ENCODE peak calls at places on chromosomes 12 and 14, in four cellular contexts. K is K562, L is GM12878, J is H1. C is an unnamed sample.

GRCh38 chr14:61756135-61756534 is 6.1 kb upstream of the SNAPC1 start:
- DNase-seq in K (no peak), L (no peak), J (no peak), C (no peak)

GRCh38 chr12:96247567-96247962 is 53.4 kb downstream of the ELK3 start:
- DNase-seq in K (no peak), L (no peak), J (no peak), C (no peak)

GRCh38 chr12:30806989-30807694 is 52.4 kb upstream of the CAPRIN2 start:
- DNase-seq in K (peak; percentile 30), L (peak; percentile 21), J (peak; percentile 55), C (peak; percentile 54)

GRCh38 chr14:68937790-68938514 is 41.1 kb downstream of the ACTN1 start:
- DNase-seq in K (no peak), L (no peak), J (no peak), C (no peak)

GRCh38 chr14:68656452-68656851 is 136.4 kb downstream of the ZFP36L1 start:
- DNase-seq in K (no peak), L (no peak), J (peak; percentile 34), C (no peak)

GRCh38 chr12:8680533-8680932 is 17.3 kb upstream of the RIMKLB start:
- DNase-seq in K (no peak), L (no peak), J (no peak), C (no peak)

GRCh38 chr12:108896331-108896730 is 16.4 kb downstream of the DAO start:
- DNase-seq in K (no peak), L (no peak), J (no peak), C (no peak)

GRCh38 chr12:108629824-108630476 is 3.7 kb downstream of the SELPLG start:
- DNase-seq in K (peak; percentile 83), L (no peak), J (no peak), C (peak; percentile 21)

GRCh38 chr12:43891856-43892574 is 56.1 kb downstream of the TMEM117 start:
- DNase-seq in K (no peak), L (no peak), J (no peak), C (peak; percentile 5)

GRCh38 chr14:105456736-105457703 is 17.6 kb upstream of the CRIP2 start:
- DNase-seq in K (no peak), L (no peak), J (no peak), C (no peak)

GRCh38 chr14:105453847-105454246 is 20.8 kb upstream of the CRIP2 start:
- DNase-seq in K (no peak), L (no peak), J (no peak), C (no peak)

GRCh38 chr14:105455086-105455640 is 19.5 kb upstream of the CRIP2 start:
- DNase-seq in K (no peak), L (no peak), J (no peak), C (no peak)

GRCh38 chr14:105458010-105458409 is 16.6 kb upstream of the CRIP2 start:
- DNase-seq in K (no peak), L (no peak), J (no peak), C (no peak)

DNA sequence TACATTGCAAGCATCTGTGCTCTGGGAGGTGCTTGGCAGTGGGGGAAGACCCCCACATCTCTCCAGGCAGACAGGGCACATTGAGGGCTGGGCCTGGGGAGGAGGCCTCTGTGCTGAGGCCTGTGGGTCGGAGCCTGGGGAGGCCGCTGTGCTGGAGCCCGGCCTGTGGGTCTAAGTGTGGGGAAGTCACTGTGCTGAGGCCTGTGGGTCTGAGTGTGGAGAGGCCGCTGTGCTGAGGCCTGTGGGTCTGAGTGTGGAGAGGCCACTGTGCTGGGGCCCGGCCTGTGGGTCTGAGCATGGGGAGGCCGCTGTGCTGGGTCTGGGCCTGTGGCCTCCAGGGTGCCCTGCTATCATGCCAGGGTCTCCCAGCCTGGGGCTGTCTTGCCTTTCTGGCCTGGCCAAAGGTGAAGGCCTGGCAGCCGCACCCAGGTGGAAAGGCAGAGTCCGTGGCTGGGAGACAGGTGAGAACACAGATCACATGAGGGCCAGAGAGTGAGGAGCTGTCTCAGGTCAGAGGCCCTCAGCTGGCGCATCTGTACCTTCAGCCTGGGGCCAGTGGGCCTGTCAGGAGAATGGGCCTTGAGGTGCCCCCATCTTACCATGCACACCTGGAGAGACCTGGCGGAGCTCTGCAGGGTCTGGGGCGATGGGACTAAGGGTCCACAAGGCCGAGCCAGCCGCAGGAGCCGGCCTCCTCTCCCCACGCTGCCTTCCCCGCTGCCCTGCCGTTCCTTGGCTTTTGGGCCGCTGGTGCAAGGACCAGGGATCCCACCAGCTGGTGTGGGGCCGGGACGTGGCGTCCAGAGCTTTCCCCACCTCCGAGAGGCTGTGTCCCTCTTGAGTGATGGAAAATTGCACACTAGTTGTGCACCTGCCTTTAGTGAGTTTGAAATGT is 18.6 kb upstream of the CRIP2 start:
- DNase-seq in K (no peak), L (no peak), J (no peak), C (no peak)
- H3K36me3 ChIP-seq in K (peaks cover 64% of the 10 kb centered on the region), L (peaks cover 3% of the 10 kb centered on the region), J (peaks cover 48% of the 10 kb centered on the region), C (peaks cover 16% of the 10 kb centered on the region)

GRCh38 chr12:68403711-68404110 is 71.5 kb upstream of the MDM1 start:
- DNase-seq in K (no peak), L (no peak), J (no peak), C (no peak)
- H3K4me2 ChIP-seq in K (no peak overlapping the region), L (no peak overlapping the region), J (no peak overlapping the region), C (no peak overlapping the region)

DNA sequence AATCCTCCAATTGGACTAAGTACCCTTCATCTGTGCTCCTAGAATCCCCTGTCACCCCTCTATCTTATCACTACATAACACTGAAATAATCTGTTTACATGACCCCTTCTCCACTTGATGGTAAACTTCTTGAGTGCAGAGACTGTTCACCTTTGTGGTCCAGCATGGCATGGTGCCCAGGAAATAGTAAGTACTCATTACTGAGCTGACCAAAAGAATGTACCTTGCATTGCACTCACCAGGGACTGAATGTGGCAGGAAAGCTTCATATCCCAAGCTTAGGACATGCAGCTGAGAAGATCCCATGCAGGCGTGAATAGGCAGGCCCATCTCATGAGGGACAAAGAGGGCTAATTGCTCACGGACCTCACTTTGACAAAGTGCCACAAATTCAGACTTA is 1.4 kb upstream of the GARIN2 start:
- DNase-seq in K (no peak), L (no peak), J (no peak), C (no peak)
- TF ChIP-seq HDAC6 in K (no peak), L (no peak), J (no peak), C (no peak)

GRCh38 chr12:111451649-111452129 is 46.0 kb downstream of the SH2B3 start:
- DNase-seq in K (no peak), L (no peak), J (peak; percentile 41), C (peak; percentile 53)
- H3K36me3 ChIP-seq in K (peaks cover 97% of the 10 kb centered on the region), L (peaks cover 32% of the 10 kb centered on the region), J (peaks cover 61% of the 10 kb centered on the region), C (peaks cover 86% of the 10 kb centered on the region)